ENCODE peak calls at places on chromosomes 12 and 14, in six cellular contexts. One of them, this sample, is unnamed. For H3K79me2, the result is how much of the 10 kb centered on the place peaks cover.

GRCh38 chr12:66144796-66145754 is 14.5 kb upstream of the LLPH start:
- DNase-seq in HCT116: peak
- DNase-seq in HepG2: peak
- DNase-seq in GM12878: no peak
- DNase-seq in K562: peak
- DNase-seq in SK-N-SH: peak
- DNase-seq in this sample: no peak

GRCh38 chr12:106331594-106331993 is 26.0 kb upstream of the POLR3B start:
- DNase-seq in HCT116: no peak
- DNase-seq in HepG2: no peak
- DNase-seq in GM12878: no peak
- DNase-seq in K562: no peak
- DNase-seq in SK-N-SH: no peak
- DNase-seq in this sample: no peak

GRCh38 chr12:46811185-46811584 is 14.6 kb downstream of the SLC38A4 start:
- DNase-seq in HCT116: no peak
- DNase-seq in HepG2: no peak
- DNase-seq in GM12878: no peak
- DNase-seq in K562: no peak
- DNase-seq in SK-N-SH: no peak
- DNase-seq in this sample: no peak

GRCh38 chr12:65781681-65782269 is 42.5 kb upstream of the HMGA2 start:
- DNase-seq in HCT116: no peak
- DNase-seq in HepG2: no peak
- DNase-seq in GM12878: no peak
- DNase-seq in K562: no peak
- DNase-seq in SK-N-SH: no peak
- DNase-seq in this sample: no peak

GRCh38 chr12:122856999-122857671 is 21.9 kb downstream of the HIP1R start:
- DNase-seq in HCT116: no peak
- DNase-seq in HepG2: peak
- DNase-seq in GM12878: no peak
- DNase-seq in K562: no peak
- DNase-seq in SK-N-SH: peak
- DNase-seq in this sample: no peak

GRCh38 chr12:76946451-76946850 is 67.6 kb upstream of the CSRP2 start:
- DNase-seq in HCT116: no peak
- DNase-seq in HepG2: no peak
- DNase-seq in GM12878: no peak
- DNase-seq in K562: no peak
- DNase-seq in SK-N-SH: no peak
- DNase-seq in this sample: no peak

GRCh38 chr14:96077983-96078686 is 39.0 kb downstream of the C14orf132 start:
- DNase-seq in HCT116: no peak
- DNase-seq in HepG2: no peak
- DNase-seq in GM12878: peak
- DNase-seq in K562: no peak
- DNase-seq in SK-N-SH: peak
- DNase-seq in this sample: no peak

GRCh38 chr14:23483216-23483854 is 13.8 kb downstream of the NGDN start:
- DNase-seq in HCT116: no peak
- DNase-seq in HepG2: peak
- DNase-seq in GM12878: no peak
- DNase-seq in K562: peak
- DNase-seq in SK-N-SH: peak
- DNase-seq in this sample: no peak

GRCh38 chr12:88413561-88414095 is 166.6 kb downstream of the KITLG start:
- DNase-seq in HCT116: no peak
- DNase-seq in HepG2: no peak
- DNase-seq in GM12878: no peak
- DNase-seq in K562: no peak
- DNase-seq in SK-N-SH: no peak
- DNase-seq in this sample: no peak

GRCh38 chr14:104138098-104138890 is at the start of gene KIF26A:
- DNase-seq in HCT116: peak
- DNase-seq in HepG2: no peak
- DNase-seq in GM12878: no peak
- DNase-seq in K562: no peak
- DNase-seq in SK-N-SH: peak
- DNase-seq in this sample: peak

GRCh38 chr14:65101631-65102440 is 481 bp downstream of the MAX start:
- DNase-seq in HCT116: no peak
- DNase-seq in HepG2: no peak
- DNase-seq in GM12878: no peak
- DNase-seq in K562: no peak
- DNase-seq in SK-N-SH: peak
- DNase-seq in this sample: peak

GRCh38 chr12:62625238-62625637 is 158.6 kb downstream of the MON2 start:
- DNase-seq in HCT116: no peak
- DNase-seq in HepG2: peak
- DNase-seq in GM12878: no peak
- DNase-seq in K562: no peak
- DNase-seq in SK-N-SH: no peak
- DNase-seq in this sample: no peak

GRCh38 chr12:42144424-42145196 is at the start of gene GXYLT1:
- DNase-seq in HCT116: peak
- DNase-seq in HepG2: peak
- DNase-seq in GM12878: peak
- DNase-seq in K562: peak
- DNase-seq in SK-N-SH: peak
- DNase-seq in this sample: peak

GRCh38 chr12:42141981-42142606 is 2.6 kb downstream of the GXYLT1 start:
- DNase-seq in HCT116: no peak
- DNase-seq in HepG2: no peak
- DNase-seq in GM12878: no peak
- DNase-seq in K562: peak
- DNase-seq in SK-N-SH: no peak
- DNase-seq in this sample: no peak

GRCh38 chr12:42145197-42145549 is 499 bp upstream of the GXYLT1 start:
- DNase-seq in HCT116: no peak
- DNase-seq in HepG2: no peak
- DNase-seq in GM12878: no peak
- DNase-seq in K562: peak
- DNase-seq in SK-N-SH: no peak
- DNase-seq in this sample: no peak

GRCh38 chr12:42144174-42144423 is 575 bp downstream of the GXYLT1 start:
- DNase-seq in HCT116: no peak
- DNase-seq in HepG2: no peak
- DNase-seq in GM12878: no peak
- DNase-seq in K562: peak
- DNase-seq in SK-N-SH: no peak
- DNase-seq in this sample: no peak

GRCh38 chr12:42143401-42144173 is 1.1 kb downstream of the GXYLT1 start:
- DNase-seq in HCT116: no peak
- DNase-seq in HepG2: no peak
- DNase-seq in GM12878: no peak
- DNase-seq in K562: no peak
- DNase-seq in SK-N-SH: peak
- DNase-seq in this sample: no peak
- TF ChIP-seq JUND in HCT116: no peak
- TF ChIP-seq JUND in HepG2: no peak
- TF ChIP-seq JUND in GM12878: no peak
- TF ChIP-seq JUND in K562: no peak
- TF ChIP-seq JUND in SK-N-SH: no peak
- TF ChIP-seq JUND in this sample: no peak

DNA sequence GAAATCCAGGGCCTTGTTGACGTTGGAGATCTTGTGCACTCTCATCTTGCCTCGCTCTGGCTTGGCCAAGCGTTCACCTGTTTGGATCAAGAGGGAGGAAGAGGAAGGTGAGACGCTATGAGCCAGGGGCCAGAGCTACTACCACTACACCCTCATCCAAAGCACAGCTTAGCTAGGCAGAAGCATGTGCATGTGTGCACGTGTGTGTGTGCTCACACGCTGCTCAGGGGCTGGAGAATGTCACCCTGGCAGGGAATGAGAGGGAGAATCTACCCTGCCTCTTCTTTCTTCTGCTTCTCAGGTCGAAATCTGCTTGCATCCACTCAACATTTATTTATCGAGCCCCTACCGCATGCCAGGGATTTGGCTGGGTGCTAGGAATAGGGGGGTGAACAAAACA is 58.1 kb downstream of the ACTN1 start:
- DNase-seq in HCT116: no peak
- DNase-seq in HepG2: no peak
- DNase-seq in GM12878: no peak
- DNase-seq in K562: no peak
- DNase-seq in SK-N-SH: no peak
- DNase-seq in this sample: no peak
- H3K79me2 ChIP-seq in HCT116: under half
- H3K79me2 ChIP-seq in HepG2: under half
- H3K79me2 ChIP-seq in GM12878: under half
- H3K79me2 ChIP-seq in K562: under half
- H3K79me2 ChIP-seq in SK-N-SH: half or more
- H3K79me2 ChIP-seq in this sample: under half

DNA sequence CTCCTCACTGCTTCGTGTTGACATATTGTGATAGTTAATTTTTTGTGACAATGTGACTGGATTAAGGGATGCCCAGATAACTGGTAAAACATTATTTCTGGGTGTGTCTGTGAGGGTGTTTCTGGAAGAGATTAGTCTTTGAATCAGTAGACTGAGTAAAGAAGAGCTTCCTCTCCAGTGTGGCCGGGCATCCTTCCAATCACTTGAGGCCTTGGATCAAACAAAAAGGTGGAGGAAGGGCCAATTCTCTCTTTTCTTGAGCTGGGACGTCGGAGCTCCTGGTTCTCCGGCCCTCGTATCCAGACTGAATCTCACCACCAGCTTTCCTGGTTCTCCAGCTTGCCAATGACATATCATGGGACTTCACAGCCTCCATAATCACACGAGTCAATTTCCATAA is 240.4 kb downstream of the CHST11 start:
- DNase-seq in HCT116: no peak
- DNase-seq in HepG2: no peak
- DNase-seq in GM12878: no peak
- DNase-seq in K562: no peak
- DNase-seq in SK-N-SH: no peak
- DNase-seq in this sample: no peak
- TF ChIP-seq JUND in HCT116: no peak
- TF ChIP-seq JUND in HepG2: no peak
- TF ChIP-seq JUND in GM12878: no peak
- TF ChIP-seq JUND in K562: no peak
- TF ChIP-seq JUND in SK-N-SH: no peak
- TF ChIP-seq JUND in this sample: no peak

GRCh38 chr12:104620761-104621531 is 164.2 kb downstream of the CHST11 start:
- DNase-seq in HCT116: no peak
- DNase-seq in HepG2: no peak
- DNase-seq in GM12878: no peak
- DNase-seq in K562: no peak
- DNase-seq in SK-N-SH: peak
- DNase-seq in this sample: no peak
- H3K79me2 ChIP-seq in HCT116: under half
- H3K79me2 ChIP-seq in HepG2: under half
- H3K79me2 ChIP-seq in GM12878: under half
- H3K79me2 ChIP-seq in K562: under half
- H3K79me2 ChIP-seq in SK-N-SH: under half
- H3K79me2 ChIP-seq in this sample: under half

DNA sequence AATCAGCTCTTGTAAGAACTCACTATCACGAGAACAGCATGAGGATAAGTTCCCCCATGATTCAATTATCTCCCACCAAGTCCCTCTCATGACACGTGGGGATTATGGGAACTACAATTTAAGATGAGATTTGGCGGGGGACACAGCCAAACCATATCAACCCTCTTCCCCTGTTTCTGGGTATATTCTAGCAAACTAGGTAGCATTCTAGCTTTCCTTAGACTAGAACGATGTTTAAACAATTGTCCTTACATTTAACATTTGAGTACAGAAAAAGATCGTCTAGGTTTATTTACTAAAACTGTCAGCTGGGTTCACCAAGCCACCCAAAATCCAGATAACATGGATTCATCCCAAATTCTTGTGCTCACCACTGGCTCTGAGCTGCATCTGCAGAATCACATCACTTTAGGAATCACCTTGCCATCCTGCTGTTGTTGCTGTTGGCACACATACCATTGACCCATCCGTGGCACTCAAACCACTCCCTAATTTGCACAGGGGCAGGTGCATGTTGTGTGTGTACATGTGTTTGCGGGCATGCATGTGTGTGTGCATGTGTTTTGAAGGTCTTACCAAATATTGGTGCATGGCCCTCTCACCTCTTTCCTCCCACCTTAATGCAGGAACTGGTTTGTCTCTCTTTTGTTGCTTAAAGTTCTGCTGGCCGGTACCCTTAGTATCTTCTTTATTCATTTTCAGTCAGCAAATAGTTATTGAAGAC is 36.3 kb upstream of the VASH1 start:
- DNase-seq in HCT116: no peak
- DNase-seq in HepG2: no peak
- DNase-seq in GM12878: no peak
- DNase-seq in K562: no peak
- DNase-seq in SK-N-SH: no peak
- DNase-seq in this sample: no peak
- TF ChIP-seq JUND in HCT116: no peak
- TF ChIP-seq JUND in HepG2: no peak
- TF ChIP-seq JUND in GM12878: no peak
- TF ChIP-seq JUND in K562: no peak
- TF ChIP-seq JUND in SK-N-SH: no peak
- TF ChIP-seq JUND in this sample: no peak

GRCh38 chr14:68792022-68792829 is 641 bp downstream of the ZFP36L1 start:
- DNase-seq in HCT116: no peak
- DNase-seq in HepG2: no peak
- DNase-seq in GM12878: no peak
- DNase-seq in K562: peak
- DNase-seq in SK-N-SH: no peak
- DNase-seq in this sample: no peak

GRCh38 chr14:68794856-68795601 is 2.2 kb upstream of the ZFP36L1 start:
- DNase-seq in HCT116: no peak
- DNase-seq in HepG2: no peak
- DNase-seq in GM12878: no peak
- DNase-seq in K562: peak
- DNase-seq in SK-N-SH: peak
- DNase-seq in this sample: no peak

GRCh38 chr14:68792830-68793733 is at the start of gene ZFP36L1:
- DNase-seq in HCT116: peak
- DNase-seq in HepG2: peak
- DNase-seq in GM12878: peak
- DNase-seq in K562: peak
- DNase-seq in SK-N-SH: peak
- DNase-seq in this sample: peak

GRCh38 chr14:68794130-68794855 is 1.4 kb upstream of the ZFP36L1 start:
- DNase-seq in HCT116: no peak
- DNase-seq in HepG2: peak
- DNase-seq in GM12878: no peak
- DNase-seq in K562: peak
- DNase-seq in SK-N-SH: peak
- DNase-seq in this sample: peak

GRCh38 chr14:68793734-68794129 is 865 bp upstream of the ZFP36L1 start:
- DNase-seq in HCT116: no peak
- DNase-seq in HepG2: no peak
- DNase-seq in GM12878: no peak
- DNase-seq in K562: peak
- DNase-seq in SK-N-SH: no peak
- DNase-seq in this sample: no peak
- H3K79me2 ChIP-seq in HCT116: half or more
- H3K79me2 ChIP-seq in HepG2: half or more
- H3K79me2 ChIP-seq in GM12878: half or more
- H3K79me2 ChIP-seq in K562: half or more
- H3K79me2 ChIP-seq in SK-N-SH: under half
- H3K79me2 ChIP-seq in this sample: half or more

This sample was measured in H1.